ENCODE peak calls at places on chromosomes 7 and 10, in nine cellular contexts. Y is fibroblast of the aortic adventitia, V is prostate gland, J is IMR-90, E is HL-60, P is AG09309, A is BJ, Z is B cell, N is kidney. S is an unnamed sample.

GRCh38 chr10:34814228-34815173 is 595 bp downstream of the PARD3 start:
- DNase-seq in A (no peak), Z (peak; percentile 40), V (peak; percentile 40), E (no peak), P (no peak), N (peak; percentile 82), Y (peak; percentile 29), J (peak; percentile 27), S (no peak)

GRCh38 chr7:79454325-79454960 is 976 bp upstream of the MAGI2 start:
- DNase-seq in J (peak; percentile 66), A (no peak), E (no peak), V (peak; percentile 26), Y (peak; percentile 63), N (peak; percentile 82), P (no peak), Z (no peak), S (no peak)

GRCh38 chr7:95472521-95473160 is 13.1 kb upstream of the ASB4 start:
- DNase-seq in V (no peak), E (no peak), N (no peak), Y (peak; percentile 40), A (no peak), Z (no peak), J (peak; percentile 3), P (peak; percentile 5), S (no peak)

GRCh38 chr7:868189-868486 is 8.2 kb upstream of the GET4 start:
- DNase-seq in N (peak; percentile 78), P (no peak), V (no peak), Z (no peak), A (no peak), Y (no peak), E (no peak), J (no peak), S (no peak)

GRCh38 chr10:72564596-72564995 is 61.3 kb downstream of the MICU1 start:
- DNase-seq in E (no peak), J (peak; percentile 82), Y (peak; percentile 76), A (peak; percentile 39), V (no peak), Z (no peak), N (no peak), P (peak; percentile 35), S (no peak)

GRCh38 chr7:129208667-129209066 is 16.2 kb upstream of the AHCYL2 start:
- DNase-seq in V (no peak), J (no peak), P (no peak), Y (no peak), Z (no peak), N (no peak), A (no peak), E (no peak), S (no peak)

GRCh38 chr7:1234794-1235500 is 2.3 kb downstream of the UNCX start:
- DNase-seq in V (no peak), A (no peak), Z (no peak), J (no peak), P (no peak), Y (no peak), E (peak; percentile 22), N (peak; percentile 68), S (no peak)

GRCh38 chr7:117274951-117275350 is 47.9 kb downstream of the WNT2 start:
- DNase-seq in V (no peak), Z (no peak), J (peak; percentile 36), P (no peak), A (no peak), E (no peak), N (no peak), Y (peak; percentile 25), S (no peak)

GRCh38 chr10:79222186-79222585 is 125.1 kb upstream of the PPIF start:
- DNase-seq in N (peak; percentile 24), V (no peak), Z (no peak), A (no peak), J (no peak), E (no peak), Y (no peak), P (no peak), S (no peak)

GRCh38 chr10:79223001-79223345 is 124.3 kb upstream of the PPIF start:
- DNase-seq in Y (no peak), E (no peak), A (no peak), J (no peak), Z (no peak), P (no peak), N (peak; percentile 78), V (no peak), S (no peak)

GRCh38 chr10:79219276-79219957 is 127.9 kb upstream of the PPIF start:
- DNase-seq in E (no peak), A (no peak), J (peak; percentile 52), P (no peak), Y (peak; percentile 74), V (no peak), Z (no peak), N (peak; percentile 59), S (no peak)

GRCh38 chr10:79220296-79220695 is 127.0 kb upstream of the PPIF start:
- DNase-seq in V (no peak), N (peak; percentile 51), P (no peak), Z (no peak), J (no peak), Y (no peak), A (no peak), E (no peak), S (no peak)

GRCh38 chr10:79221110-79222051 is 125.9 kb upstream of the PPIF start:
- DNase-seq in V (peak; percentile 37), N (peak; percentile 87), J (peak; percentile 95), A (peak; percentile 44), Z (no peak), Y (peak; percentile 94), P (no peak), E (no peak), S (no peak)
- TF ChIP-seq CTCF in V (no peak), N (no peak), J (no peak), A (peak; percentile 13), Z (no peak), Y (no peak), P (no peak), E (no peak), S (no peak)

DNA sequence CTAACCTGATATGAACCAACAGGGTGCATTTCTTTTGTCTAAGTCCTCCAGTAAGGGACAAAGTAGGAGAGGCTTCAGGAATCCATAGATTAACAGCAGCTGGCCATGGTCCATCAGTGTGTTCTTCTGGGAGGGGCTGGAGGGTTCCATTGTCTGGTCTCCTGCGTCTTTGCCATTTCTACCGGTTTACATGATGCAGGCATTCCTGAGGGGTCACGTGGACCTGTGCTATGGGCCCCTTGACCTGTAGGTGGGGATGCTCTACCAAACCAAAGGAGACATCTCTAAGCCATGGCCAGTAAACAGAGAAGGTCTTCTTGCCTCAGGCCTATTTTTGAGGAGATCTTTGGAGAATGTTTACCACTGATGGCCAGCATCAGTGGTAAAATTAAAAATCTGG is 28.7 kb upstream of the HABP2 start:
- DNase-seq in N (no peak), V (no peak), Y (no peak), A (no peak), J (no peak), Z (no peak), P (no peak), E (no peak), S (no peak)
- TF ChIP-seq CTCF in N (no peak), V (no peak), Y (no peak), A (no peak), J (no peak), Z (no peak), P (no peak), E (no peak), S (no peak)

GRCh38 chr7:4484545-4484944 is 197.6 kb upstream of the FOXK1 start:
- DNase-seq in A (no peak), N (no peak), Y (no peak), Z (no peak), P (no peak), V (no peak), J (no peak), E (no peak), S (no peak)

GRCh38 chr7:4483851-4484250 is 198.2 kb upstream of the FOXK1 start:
- DNase-seq in P (no peak), A (no peak), N (no peak), V (no peak), J (no peak), Z (no peak), E (no peak), Y (no peak), S (no peak)

DNA sequence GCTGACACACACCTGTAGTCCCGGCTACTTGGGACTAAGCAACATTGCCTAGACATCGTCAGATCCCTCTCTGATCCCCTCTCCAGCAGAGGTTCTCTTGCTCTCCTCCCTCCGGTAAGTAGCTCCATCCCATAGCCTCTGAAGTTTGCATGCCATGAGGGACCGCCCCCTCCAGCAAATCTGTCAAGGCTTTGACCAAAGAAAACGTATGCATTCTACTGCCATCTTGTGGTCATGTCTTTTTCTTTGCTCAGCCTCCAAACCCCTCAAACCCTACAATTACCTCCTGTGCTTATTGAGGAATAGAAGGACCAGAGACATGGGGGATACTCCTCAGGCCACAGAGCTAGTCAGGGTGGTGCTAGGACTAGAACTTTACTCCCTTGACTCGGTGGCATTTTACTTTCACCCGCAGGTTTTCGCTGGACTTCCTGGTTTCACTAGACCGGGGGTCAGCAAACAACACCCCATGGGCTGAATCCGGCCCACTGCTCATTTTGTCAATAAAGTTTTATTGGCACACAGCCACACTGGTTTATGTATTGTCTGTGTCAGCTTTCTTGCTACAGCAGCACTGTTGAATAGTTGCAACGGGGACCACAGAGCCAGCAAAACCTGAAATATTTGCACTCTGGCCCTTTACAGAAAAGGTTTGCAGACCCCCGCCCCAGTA is 202.6 kb upstream of the FOXK1 start:
- DNase-seq in Z (no peak), P (no peak), Y (no peak), V (no peak), N (no peak), E (peak; percentile 26), A (no peak), J (peak; percentile 16), S (no peak)
- TF ChIP-seq CTCF in Z (no peak), P (no peak), Y (no peak), V (peak; percentile 31), N (peak; percentile 25), E (peak; percentile 45), A (no peak), J (no peak), S (no peak)

DNA sequence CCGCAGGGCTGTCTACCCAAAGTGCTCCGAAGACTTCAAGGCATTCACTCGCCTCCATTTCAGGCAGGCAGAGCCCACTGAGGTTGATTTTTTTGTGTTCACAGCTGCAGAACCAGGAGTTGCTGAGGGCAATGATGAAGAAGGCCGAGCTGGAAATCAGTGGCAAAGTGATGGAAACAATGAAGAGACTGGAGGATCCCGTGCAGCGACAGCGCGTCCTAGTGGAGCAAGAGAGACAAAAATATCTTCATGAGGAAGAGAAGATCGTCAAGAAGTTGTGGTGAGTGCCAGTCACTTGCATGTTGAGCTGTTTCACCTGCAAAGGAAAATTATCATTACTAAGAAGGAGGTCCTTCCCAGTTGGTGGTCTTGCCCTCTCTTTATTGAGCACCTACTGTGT is 210.5 kb downstream of the ARHGAP21 start:
- DNase-seq in A (no peak), Z (no peak), V (no peak), E (no peak), P (no peak), J (peak; percentile 34), Y (peak; percentile 37), N (no peak), S (no peak)
- TF ChIP-seq CTCF in A (peak; percentile 56), Z (no peak), V (no peak), E (no peak), P (peak; percentile 63), J (peak; percentile 58), Y (peak; percentile 43), N (peak; percentile 3), S (no peak)

DNA sequence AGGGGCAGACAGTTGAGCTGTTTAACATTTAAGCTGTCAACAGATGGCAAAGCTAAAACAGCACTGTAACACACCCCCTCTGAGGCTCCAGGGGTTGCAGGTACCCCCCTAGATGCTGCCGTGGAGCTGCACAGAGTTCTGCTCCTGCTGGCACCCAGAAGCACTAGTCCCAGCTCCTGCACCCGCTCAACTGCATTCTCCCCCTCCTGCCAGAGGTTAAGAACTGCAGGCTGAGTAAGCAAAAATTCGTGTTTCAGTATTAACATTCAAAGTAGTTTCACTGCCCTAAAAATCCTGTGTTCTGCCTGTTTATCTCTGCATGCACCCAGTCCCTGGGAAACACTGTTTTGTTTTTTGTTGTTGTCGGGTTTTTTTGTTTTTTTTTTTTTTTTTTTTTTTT is 790.8 kb upstream of the KCND2 start:
- DNase-seq in J (no peak), E (no peak), Y (peak; percentile 19), Z (no peak), A (no peak), V (no peak), N (no peak), P (no peak), S (no peak)
- TF ChIP-seq CTCF in J (no peak), E (no peak), Y (peak; percentile 60), Z (no peak), A (no peak), V (no peak), N (peak; percentile 11), P (no peak), S (no peak)